ENCODE peak calls at places on chromosomes 3 and 15, in seven cellular contexts. Z is cardiac muscle cell; X is breast epithelium; S is mammary epithelial cell; W is CD8-positive, alpha-beta memory T cell; N is WERI-Rb-1; M is iPS DF 6.9. Q is an unnamed sample. For H3K9me3 and H3K36me3, the result is how much of the 10 kb centered on the place peaks cover.

GRCh38 chr15:31262143-31262530 is 64.5 kb upstream of the KLF13 start:
- DNase-seq in Z (no peak), X (peak), S (no peak), W (no peak), N (no peak), M (no peak), Q (no peak)

GRCh38 chr15:73368301-73369072 is at the start of gene HCN4:
- DNase-seq in Z (peak), X (no peak), S (no peak), W (no peak), N (peak), M (no peak), Q (peak)

GRCh38 chr3:71930056-71930991 is 145.4 kb upstream of the PROK2 start:
- DNase-seq in Z (peak), X (no peak), S (peak), W (no peak), N (peak), M (peak), Q (peak)

GRCh38 chr3:65854606-65855304 is 184.0 kb downstream of the MAGI1 start:
- DNase-seq in Z (no peak), X (no peak), S (peak), W (no peak), N (no peak), M (no peak), Q (peak)

GRCh38 chr3:58880182-58880581 is 169.6 kb downstream of the CFAP20DC start:
- DNase-seq in Z (no peak), X (no peak), S (peak), W (no peak), N (no peak), M (no peak), Q (no peak)

GRCh38 chr3:58924581-58924980 is 125.2 kb downstream of the CFAP20DC start:
- DNase-seq in Z (no peak), X (no peak), S (peak), W (no peak), N (no peak), M (no peak), Q (no peak)

GRCh38 chr3:26827169-26827568 is 204.6 kb downstream of the LRRC3B start:
- DNase-seq in Z (no peak), X (no peak), S (no peak), W (no peak), N (no peak), M (no peak), Q (no peak)

GRCh38 chr15:71015342-71015741 is 99.9 kb upstream of the THSD4 start:
- DNase-seq in Z (no peak), X (no peak), S (no peak), W (no peak), N (no peak), M (no peak), Q (no peak)

GRCh38 chr3:37974121-37974927 is 16.3 kb upstream of the VILL start:
- DNase-seq in Z (peak), X (no peak), S (peak), W (peak), N (peak), M (no peak), Q (peak)

GRCh38 chr3:66609660-66610547 is 109.1 kb upstream of the LRIG1 start:
- DNase-seq in Z (peak), X (no peak), S (peak), W (no peak), N (no peak), M (no peak), Q (peak)

GRCh38 chr3:197186887-197187588 is 111.4 kb downstream of the DLG1 start:
- DNase-seq in Z (peak), X (no peak), S (peak), W (no peak), N (no peak), M (peak), Q (peak)

GRCh38 chr15:77312523-77312922 is 107.4 kb downstream of the PEAK1 start:
- DNase-seq in Z (no peak), X (no peak), S (peak), W (no peak), N (no peak), M (no peak), Q (peak)

GRCh38 chr3:188792788-188793187 is 379.0 kb upstream of the TPRG1 start:
- DNase-seq in Z (peak), X (no peak), S (no peak), W (no peak), N (peak), M (no peak), Q (peak)

GRCh38 chr3:119388577-119388976 is 74.8 kb downstream of the TMEM39A start:
- DNase-seq in Z (no peak), X (no peak), S (no peak), W (no peak), N (no peak), M (no peak), Q (no peak)

GRCh38 chr15:39934415-39935044 is 615 bp downstream of the EIF2AK4 start:
- DNase-seq in Z (peak), X (no peak), S (peak), W (no peak), N (no peak), M (no peak), Q (no peak)

GRCh38 chr3:109903100-109903499 is 565.8 kb upstream of the DPPA4 start:
- DNase-seq in Z (peak), X (no peak), S (no peak), W (no peak), N (no peak), M (no peak), Q (no peak)

GRCh38 chr3:168693870-168694269 is 598.1 kb upstream of the GOLIM4 start:
- DNase-seq in Z (no peak), X (no peak), S (no peak), W (no peak), N (no peak), M (no peak), Q (no peak)

GRCh38 chr3:183087184-183087583 is 12.1 kb downstream of the MCCC1 start:
- DNase-seq in Z (no peak), X (no peak), S (no peak), W (no peak), N (no peak), M (no peak), Q (no peak)

GRCh38 chr15:82854554-82854953 is 45.1 kb downstream of the WHAMM start:
- DNase-seq in Z (no peak), X (no peak), S (no peak), W (no peak), N (no peak), M (no peak), Q (no peak)

GRCh38 chr3:120162400-120162799 is 68.2 kb upstream of the GSK3B start:
- DNase-seq in Z (no peak), X (no peak), S (peak), W (no peak), N (no peak), M (no peak), Q (no peak)

GRCh38 chr3:5201536-5201935 is 14.0 kb downstream of the EDEM1 start:
- DNase-seq in Z (no peak), X (no peak), S (no peak), W (no peak), N (no peak), M (no peak), Q (no peak)

GRCh38 chr3:57961828-57962447 is 46.3 kb upstream of the FLNB start:
- DNase-seq in Z (no peak), X (no peak), S (peak), W (no peak), N (no peak), M (no peak), Q (no peak)

GRCh38 chr3:110814170-110815007 is 257.2 kb upstream of the NECTIN3 start:
- DNase-seq in Z (no peak), X (no peak), S (peak), W (peak), N (no peak), M (no peak), Q (peak)

GRCh38 chr15:60814855-60815254 is 335.9 kb upstream of the ICE2 start:
- DNase-seq in Z (no peak), X (no peak), S (no peak), W (no peak), N (no peak), M (no peak), Q (no peak)

GRCh38 chr3:48018841-48019240 is 2.6 kb upstream of the MAP4 start:
- DNase-seq in Z (no peak), X (no peak), S (peak), W (no peak), N (no peak), M (no peak), Q (peak)

GRCh38 chr3:159586587-159587202 is 401.9 kb upstream of the IL12A start:
- DNase-seq in Z (peak), X (no peak), S (peak), W (no peak), N (peak), M (peak), Q (peak)

GRCh38 chr3:50581459-50581842 is 12.1 kb downstream of the HEMK1 start:
- DNase-seq in Z (no peak), X (no peak), S (no peak), W (no peak), N (no peak), M (no peak), Q (no peak)

GRCh38 chr3:58577269-58577821 is at the start of gene FAM107A:
- DNase-seq in Z (no peak), X (no peak), S (no peak), W (no peak), N (no peak), M (no peak), Q (no peak)

GRCh38 chr15:20348291-20348899 is 193.2 kb downstream of the GOLGA6L6 start:
- DNase-seq in Z (no peak), X (peak), S (no peak), W (no peak), N (no peak), M (no peak), Q (peak)

GRCh38 chr3:138331143-138331894 is 1.7 kb upstream of the NME9 start:
- DNase-seq in Z (no peak), X (no peak), S (no peak), W (no peak), N (no peak), M (no peak), Q (no peak)

GRCh38 chr3:138935864-138936762 is 10.8 kb downstream of the FOXL2 start:
- DNase-seq in Z (peak), X (peak), S (peak), W (peak), N (peak), M (no peak), Q (peak)

GRCh38 chr15:67152429-67152828 is 87.0 kb downstream of the SMAD3 start:
- DNase-seq in Z (no peak), X (no peak), S (no peak), W (no peak), N (no peak), M (no peak), Q (no peak)

GRCh38 chr15:35696767-35697231 is 150.8 kb upstream of the DPH6 start:
- DNase-seq in Z (no peak), X (no peak), S (peak), W (no peak), N (no peak), M (no peak), Q (peak)

GRCh38 chr3:55017876-55018275 is 90.0 kb upstream of the LRTM1 start:
- DNase-seq in Z (no peak), X (no peak), S (no peak), W (no peak), N (no peak), M (no peak), Q (no peak)

GRCh38 chr15:33197636-33198035 is 3.1 kb upstream of the FMN1 start:
- DNase-seq in Z (no peak), X (no peak), S (no peak), W (no peak), N (no peak), M (no peak), Q (no peak)

GRCh38 chr3:42270561-42270960 is 4.6 kb upstream of the CCK start:
- DNase-seq in Z (no peak), X (no peak), S (no peak), W (no peak), N (peak), M (no peak), Q (no peak)

GRCh38 chr15:87680200-87680599 is 576.3 kb downstream of the NTRK3 start:
- DNase-seq in Z (no peak), X (no peak), S (no peak), W (no peak), N (no peak), M (no peak), Q (no peak)

GRCh38 chr15:87682527-87682926 is 574.0 kb downstream of the NTRK3 start:
- DNase-seq in Z (no peak), X (no peak), S (no peak), W (no peak), N (no peak), M (no peak), Q (no peak)

GRCh38 chr15:87686308-87686707 is 570.2 kb downstream of the NTRK3 start:
- DNase-seq in Z (no peak), X (no peak), S (no peak), W (no peak), N (no peak), M (no peak), Q (no peak)

GRCh38 chr15:87681054-87681453 is 575.5 kb downstream of the NTRK3 start:
- DNase-seq in Z (no peak), X (no peak), S (no peak), W (no peak), N (no peak), M (no peak), Q (no peak)
- H3K9me3 ChIP-seq in Z (under half), X (under half), S (under half), W (under half), N (under half), M (under half), Q (under half)

GRCh38 chr15:65761210-65761926 is 30.7 kb downstream of the DENND4A start:
- DNase-seq in Z (no peak), X (no peak), S (no peak), W (no peak), N (no peak), M (no peak), Q (no peak)

GRCh38 chr15:65762399-65762798 is 29.7 kb downstream of the DENND4A start:
- DNase-seq in Z (no peak), X (no peak), S (no peak), W (no peak), N (no peak), M (no peak), Q (no peak)

GRCh38 chr15:65759441-65759840 is 32.7 kb downstream of the DENND4A start:
- DNase-seq in Z (no peak), X (no peak), S (no peak), W (no peak), N (no peak), M (no peak), Q (no peak)

GRCh38 chr15:65757256-65757655 is 34.8 kb downstream of the DENND4A start:
- DNase-seq in Z (peak), X (no peak), S (no peak), W (no peak), N (peak), M (no peak), Q (no peak)

DNA sequence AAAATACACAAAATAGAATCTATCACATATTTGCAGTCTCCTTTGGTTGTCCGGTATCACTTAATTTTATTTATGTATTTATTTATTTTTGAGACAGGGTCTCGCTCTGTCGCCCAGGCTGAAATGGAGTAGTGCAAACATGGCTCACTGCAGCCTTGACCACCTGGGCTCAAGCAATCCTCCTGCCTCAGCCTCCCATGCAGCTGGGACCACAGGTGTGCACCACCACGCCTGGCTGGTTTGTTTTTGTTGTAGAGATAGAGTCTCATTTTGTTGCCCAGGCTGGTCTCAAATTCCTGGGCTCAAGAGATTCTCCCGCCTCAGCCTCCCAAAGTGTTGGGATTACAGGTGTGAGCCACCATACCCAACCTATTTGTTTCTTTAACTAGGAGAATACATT is 33.9 kb downstream of the DENND4A start:
- DNase-seq in Z (no peak), X (no peak), S (no peak), W (no peak), N (no peak), M (no peak), Q (no peak)
- H3K36me3 ChIP-seq in Z (under half), X (under half), S (under half), W (under half), N (under half), M (under half), Q (under half)

DNA sequence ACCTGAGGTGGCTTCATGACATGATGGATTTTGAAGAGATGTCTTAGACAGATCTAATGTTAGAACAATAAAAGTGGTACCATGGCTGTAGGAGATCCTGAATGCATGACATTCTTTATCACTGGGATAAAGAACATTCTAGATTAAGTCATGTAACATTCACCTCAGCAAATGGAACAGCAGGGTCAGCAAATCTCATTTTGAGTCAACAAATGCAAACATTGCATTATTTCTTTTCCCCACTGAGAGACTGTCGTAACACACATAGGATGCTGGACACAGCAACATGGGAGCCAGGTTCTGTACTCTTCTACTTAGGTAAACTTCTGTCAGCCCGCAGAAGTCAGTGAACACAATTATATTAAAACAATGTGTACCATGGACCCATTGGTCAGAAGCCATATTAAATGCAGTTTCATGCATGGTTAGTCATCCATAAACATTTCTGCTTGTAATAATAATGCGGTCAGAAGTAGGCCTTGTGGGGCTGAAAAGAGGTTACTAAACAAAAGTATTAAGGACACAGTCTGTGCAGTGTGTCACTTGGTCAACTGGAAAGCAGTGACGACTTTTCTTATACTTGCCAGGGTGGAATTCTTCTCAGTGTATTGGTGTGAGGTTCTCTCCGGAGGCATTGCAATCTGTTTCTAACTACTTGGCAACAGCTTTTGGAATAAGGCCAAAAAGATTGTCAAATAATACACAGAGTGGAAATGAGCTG is 46.6 kb downstream of the CHL1 start:
- DNase-seq in Z (no peak), X (no peak), S (no peak), W (no peak), N (no peak), M (no peak), Q (no peak)
- H3K9me3 ChIP-seq in Z (under half), X (under half), S (under half), W (under half), N (under half), M (under half), Q (under half)

GRCh38 chr3:113659996-113660395 is 36.4 kb downstream of the USF3 start:
- DNase-seq in Z (no peak), X (no peak), S (no peak), W (no peak), N (no peak), M (no peak), Q (no peak)
- H3K36me3 ChIP-seq in Z (under half), X (under half), S (under half), W (under half), N (under half), M (under half), Q (under half)

GRCh38 chr15:95684126-95684525 is 646.4 kb upstream of the NR2F2 start:
- DNase-seq in Z (no peak), X (no peak), S (no peak), W (no peak), N (no peak), M (no peak), Q (no peak)

GRCh38 chr15:95690631-95691340 is 639.7 kb upstream of the NR2F2 start:
- DNase-seq in Z (no peak), X (no peak), S (peak), W (no peak), N (no peak), M (no peak), Q (no peak)

GRCh38 chr15:95687056-95687455 is 643.4 kb upstream of the NR2F2 start:
- DNase-seq in Z (no peak), X (no peak), S (no peak), W (no peak), N (no peak), M (no peak), Q (no peak)

GRCh38 chr15:95684693-95685115 is 645.8 kb upstream of the NR2F2 start:
- DNase-seq in Z (no peak), X (no peak), S (peak), W (no peak), N (no peak), M (no peak), Q (peak)

DNA sequence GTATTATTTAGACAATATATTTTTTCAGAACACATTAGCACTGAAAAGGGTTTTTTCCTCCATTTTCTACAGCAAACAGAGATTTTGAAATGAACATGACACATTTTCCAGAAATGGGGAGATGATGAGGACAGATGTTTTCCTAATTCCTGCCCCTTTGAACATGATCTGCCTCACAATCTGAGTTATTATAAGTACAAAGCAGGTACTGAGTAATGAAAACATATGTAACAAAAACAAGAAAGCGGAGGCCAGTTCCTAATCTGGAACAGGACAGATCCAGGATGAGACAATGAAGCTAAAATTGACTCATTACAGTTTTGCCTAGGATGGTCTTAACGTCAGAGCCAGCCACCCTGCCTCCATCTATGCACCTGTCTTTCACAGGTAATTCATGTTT is 642.8 kb upstream of the NR2F2 start:
- DNase-seq in Z (no peak), X (no peak), S (peak), W (no peak), N (no peak), M (no peak), Q (no peak)
- H3K9me3 ChIP-seq in Z (under half), X (under half), S (under half), W (under half), N (under half), M (under half), Q (under half)

GRCh38 chr3:18645603-18646002 is 220.5 kb upstream of the SATB1 start:
- DNase-seq in Z (no peak), X (no peak), S (no peak), W (no peak), N (no peak), M (no peak), Q (no peak)

GRCh38 chr3:18648163-18648562 is 223.0 kb upstream of the SATB1 start:
- DNase-seq in Z (no peak), X (no peak), S (no peak), W (no peak), N (no peak), M (no peak), Q (no peak)

GRCh38 chr3:18641916-18642315 is 216.8 kb upstream of the SATB1 start:
- DNase-seq in Z (no peak), X (no peak), S (no peak), W (no peak), N (no peak), M (no peak), Q (no peak)

GRCh38 chr3:18648868-18649450 is 223.8 kb upstream of the SATB1 start:
- DNase-seq in Z (no peak), X (no peak), S (no peak), W (no peak), N (no peak), M (no peak), Q (no peak)

GRCh38 chr3:18643290-18643689 is 218.2 kb upstream of the SATB1 start:
- DNase-seq in Z (no peak), X (no peak), S (no peak), W (no peak), N (no peak), M (no peak), Q (no peak)
- H3K36me3 ChIP-seq in Z (under half), X (under half), S (under half), W (under half), N (under half), M (under half), Q (under half)

Q was measured in hepatocyte.